ENCODE peak calls at places on chromosomes 13 and 19, in eight cellular contexts. I is activated T-cell treated with anti-CD3 and anti-CD28 coated beads, Interleukin-2, amount 50 U/mL, for 72 hours; K is cardiac fibroblast; C is DMS79 treated with DMSO at 0.1 percent for 48 hours; J is kidney tubule cell; R is activated CD4-positive, alpha-beta T cell treated with anti-CD3 and anti-CD28 coated beads, Interleukin-2, amount 50 U/mL, for 4 hours; V is brain microvascular endothelial cell; U is body of pancreas. G is an unnamed sample.

GRCh38 chr13:45242070-45242469 is 41.2 kb upstream of the KCTD4 start:
- DNase-seq in I (no peak), K (peak; percentile 69), C (no peak), J (peak; percentile 58), R (no peak), V (no peak), U (peak; percentile 58), G (no peak)

GRCh38 chr13:113816925-113817859 is 46.7 kb downstream of the GAS6 start:
- DNase-seq in I (peak; percentile 87), K (peak; percentile 88), C (peak; percentile 94), J (peak; percentile 83), R (peak; percentile 81), V (peak; percentile 72), U (peak; percentile 96), G (peak; percentile 76)

GRCh38 chr19:55640043-55640576 is 692 bp upstream of the ZNF580 start:
- DNase-seq in I (peak; percentile 77), K (peak; percentile 57), C (peak; percentile 62), J (peak; percentile 80), R (peak; percentile 71), V (peak; percentile 53), U (peak; percentile 65), G (peak; percentile 67)

GRCh38 chr13:21909331-21909730 is 238.5 kb downstream of the FGF9 start:
- DNase-seq in I (no peak), K (no peak), C (no peak), J (peak; percentile 23), R (no peak), V (no peak), U (no peak), G (no peak)

GRCh38 chr13:49585220-49586157 is at the start of gene RCBTB1:
- DNase-seq in I (peak; percentile 80), K (peak; percentile 60), C (peak; percentile 58), J (peak; percentile 77), R (peak; percentile 53), V (peak; percentile 24), U (peak; percentile 84), G (peak; percentile 64)

GRCh38 chr19:1615156-1615765 is 10.0 kb upstream of the UQCR11 start:
- DNase-seq in I (no peak), K (no peak), C (no peak), J (no peak), R (no peak), V (no peak), U (no peak), G (no peak)

GRCh38 chr13:93730780-93731179 is 504.2 kb downstream of the GPC6 start:
- DNase-seq in I (no peak), K (no peak), C (peak; percentile 58), J (peak; percentile 23), R (no peak), V (peak; percentile 25), U (no peak), G (no peak)

GRCh38 chr13:39856714-39857113 is 201.3 kb downstream of the COG6 start:
- DNase-seq in I (no peak), K (no peak), C (no peak), J (no peak), R (no peak), V (no peak), U (no peak), G (no peak)

GRCh38 chr13:84080748-84081530 is 198.7 kb upstream of the SLITRK1 start:
- DNase-seq in I (no peak), K (no peak), C (no peak), J (no peak), R (no peak), V (no peak), U (no peak), G (no peak)

GRCh38 chr19:41646589-41647204 is 19.8 kb upstream of the CEACAM4 start:
- DNase-seq in I (peak; percentile 69), K (peak; percentile 22), C (no peak), J (no peak), R (peak; percentile 29), V (no peak), U (peak; percentile 24), G (peak; percentile 33)